ENCODE peak calls at places on chromosomes 3 and 15, in eight cellular contexts. M, A, W, S, B, Z, Y and Q are unnamed samples.

GRCh38 chr3:184786271-184787010 is 25.5 kb upstream of the VPS8 start:
- DNase-seq in Z (peak; percentile 96), S (no peak), M (no peak), B (peak; percentile 59), A (peak; percentile 60), W (peak; percentile 6), Y (no peak), Q (peak; percentile 42)

GRCh38 chr15:93895976-93896770 is 335.2 kb upstream of the MCTP2 start:
- DNase-seq in A (no peak), B (no peak), Z (no peak), M (no peak), W (no peak), Y (no peak), S (peak; percentile 95), Q (no peak)

GRCh38 chr15:42084465-42085235 is 9.7 kb downstream of the PLA2G4D start:
- DNase-seq in Y (no peak), A (peak; percentile 32), W (peak; percentile 20), B (peak; percentile 80), S (peak; percentile 62), Z (peak; percentile 74), M (peak; percentile 41), Q (peak; percentile 75)

GRCh38 chr15:32859996-32860395 is 142.2 kb downstream of the GREM1 start:
- DNase-seq in S (no peak), A (no peak), Y (no peak), M (no peak), Z (no peak), W (no peak), B (no peak), Q (no peak)

GRCh38 chr15:60733196-60733595 is 254.3 kb upstream of the ICE2 start:
- DNase-seq in W (no peak), B (no peak), M (no peak), S (no peak), Z (peak; percentile 16), Y (no peak), A (no peak), Q (no peak)

GRCh38 chr3:173943264-173943663 is 545.7 kb downstream of the NLGN1 start:
- DNase-seq in W (no peak), M (no peak), S (no peak), Y (no peak), B (no peak), A (no peak), Z (no peak), Q (no peak)

GRCh38 chr3:111739241-111739952 is 119.7 kb upstream of the PHLDB2 start:
- DNase-seq in B (peak; percentile 50), Y (no peak), A (peak; percentile 36), Z (peak; percentile 86), W (no peak), S (no peak), M (no peak), Q (no peak)

GRCh38 chr3:108099679-108100428 is 9.0 kb upstream of the CD47 start:
- DNase-seq in Y (no peak), S (no peak), A (no peak), W (peak; percentile 29), B (no peak), Z (no peak), M (no peak), Q (no peak)

GRCh38 chr15:50137330-50137761 is 18.3 kb upstream of the ATP8B4 start:
- DNase-seq in B (peak; percentile 59), M (no peak), A (no peak), Y (no peak), Z (peak; percentile 99), S (no peak), W (no peak), Q (no peak)

GRCh38 chr15:77731067-77731466 is 98.4 kb upstream of the LINGO1 start:
- DNase-seq in M (no peak), Y (no peak), Z (no peak), B (no peak), W (no peak), A (no peak), S (no peak), Q (no peak)

GRCh38 chr15:99424978-99425665 is 140.7 kb upstream of the MEF2A start:
- DNase-seq in W (no peak), M (peak; percentile 13), Y (peak; percentile 19), B (peak; percentile 71), A (peak; percentile 80), S (no peak), Z (peak; percentile 82), Q (no peak)